ENCODE peak calls at places on chromosome 2, in five cellular contexts. One of them, this sample, is unnamed.

GRCh38 chr2:3679180-3679579 is 21.2 kb downstream of the ALLC start:
- DNase-seq in IMR-90: no peak
- DNase-seq in cardiac septum: no peak
- DNase-seq in lower lobe of right lung: no peak
- DNase-seq in Karpas-422: no peak
- DNase-seq in this sample: no peak

GRCh38 chr2:217964255-217964654 is 38.5 kb downstream of the TNS1 start:
- DNase-seq in IMR-90: no peak
- DNase-seq in cardiac septum: no peak
- DNase-seq in lower lobe of right lung: no peak
- DNase-seq in Karpas-422: no peak
- DNase-seq in this sample: peak

GRCh38 chr2:11858883-11859282 is 112.5 kb downstream of the LPIN1 start:
- DNase-seq in IMR-90: no peak
- DNase-seq in cardiac septum: no peak
- DNase-seq in lower lobe of right lung: no peak
- DNase-seq in Karpas-422: no peak
- DNase-seq in this sample: no peak

GRCh38 chr2:66839551-66840320 is 404.8 kb downstream of the MEIS1 start:
- DNase-seq in IMR-90: peak
- DNase-seq in cardiac septum: no peak
- DNase-seq in lower lobe of right lung: no peak
- DNase-seq in Karpas-422: no peak
- DNase-seq in this sample: no peak

GRCh38 chr2:55865095-55865835 is 58.3 kb downstream of the EFEMP1 start:
- DNase-seq in IMR-90: peak
- DNase-seq in cardiac septum: no peak
- DNase-seq in lower lobe of right lung: no peak
- DNase-seq in Karpas-422: no peak
- DNase-seq in this sample: no peak

GRCh38 chr2:235968616-235969324 is 199.4 kb downstream of the GBX2 start:
- DNase-seq in IMR-90: no peak
- DNase-seq in cardiac septum: peak
- DNase-seq in lower lobe of right lung: no peak
- DNase-seq in Karpas-422: no peak
- DNase-seq in this sample: no peak

GRCh38 chr2:67733517-67733916 is 329.3 kb downstream of the C1D start:
- DNase-seq in IMR-90: no peak
- DNase-seq in cardiac septum: no peak
- DNase-seq in lower lobe of right lung: peak
- DNase-seq in Karpas-422: peak
- DNase-seq in this sample: no peak

GRCh38 chr2:113240915-113241911 is 37.5 kb downstream of the PAX8 start:
- DNase-seq in IMR-90: peak
- DNase-seq in cardiac septum: no peak
- DNase-seq in lower lobe of right lung: no peak
- DNase-seq in Karpas-422: no peak
- DNase-seq in this sample: peak

GRCh38 chr2:45337396-45337795 is 273.7 kb downstream of the SRBD1 start:
- DNase-seq in IMR-90: no peak
- DNase-seq in cardiac septum: peak
- DNase-seq in lower lobe of right lung: no peak
- DNase-seq in Karpas-422: no peak
- DNase-seq in this sample: no peak

GRCh38 chr2:11701206-11701605 is 31.2 kb upstream of the NTSR2 start:
- DNase-seq in IMR-90: no peak
- DNase-seq in cardiac septum: no peak
- DNase-seq in lower lobe of right lung: no peak
- DNase-seq in Karpas-422: no peak
- DNase-seq in this sample: no peak

GRCh38 chr2:114005110-114005783 is 115.4 kb downstream of the ACTR3 start:
- DNase-seq in IMR-90: no peak
- DNase-seq in cardiac septum: no peak
- DNase-seq in lower lobe of right lung: no peak
- DNase-seq in Karpas-422: no peak
- DNase-seq in this sample: no peak